ENCODE peak calls at places on chromosomes 7 and 10, in five cellular contexts. S, A, L, N and W are unnamed samples.

GRCh38 chr10:70265032-70265689 is 18.6 kb downstream of the NPFFR1 start:
- DNase-seq in S (no peak), A (no peak), L (no peak), N (no peak), W (no peak)

GRCh38 chr7:157299613-157300405 is 37.0 kb upstream of the DNAJB6 start:
- DNase-seq in S (no peak), A (peak), L (peak), N (peak), W (no peak)

GRCh38 chr10:112915590-112916572 is 34.2 kb upstream of the TCF7L2 start:
- DNase-seq in S (no peak), A (no peak), L (no peak), N (no peak), W (no peak)

GRCh38 chr7:50940621-50941020 is 157.9 kb upstream of the GRB10 start:
- DNase-seq in S (no peak), A (no peak), L (no peak), N (no peak), W (no peak)

GRCh38 chr7:5284304-5285281 is 1.9 kb downstream of the SLC29A4 start:
- DNase-seq in S (peak), A (no peak), L (no peak), N (no peak), W (no peak)

GRCh38 chr7:135857519-135858274 is 109.1 kb upstream of the FAM180A start:
- DNase-seq in S (no peak), A (no peak), L (no peak), N (no peak), W (no peak)

GRCh38 chr10:59176241-59177030 is at the start of gene PHYHIPL:
- DNase-seq in S (no peak), A (no peak), L (no peak), N (no peak), W (peak)

GRCh38 chr7:34091330-34091917 is 186.1 kb downstream of the BMPER start:
- DNase-seq in S (no peak), A (no peak), L (no peak), N (no peak), W (no peak)

GRCh38 chr10:13110908-13111307 is 10.9 kb downstream of the OPTN start:
- DNase-seq in S (no peak), A (no peak), L (no peak), N (no peak), W (no peak)

GRCh38 chr7:103809229-103809994 is 180.0 kb downstream of the RELN start:
- DNase-seq in S (no peak), A (no peak), L (no peak), N (no peak), W (no peak)

GRCh38 chr7:66901941-66902843 is 18.8 kb upstream of the TMEM248 start:
- DNase-seq in S (no peak), A (no peak), L (no peak), N (no peak), W (no peak)

GRCh38 chr7:73891178-73891885 is 30.4 kb downstream of the TMEM270 start:
- DNase-seq in S (no peak), A (no peak), L (no peak), N (no peak), W (no peak)

GRCh38 chr7:35839860-35840854 is 39.3 kb downstream of the SEPTIN7 start:
- DNase-seq in S (no peak), A (no peak), L (no peak), N (no peak), W (no peak)

GRCh38 chr10:59098387-59098786 is 78.1 kb upstream of the PHYHIPL start:
- DNase-seq in S (no peak), A (no peak), L (no peak), N (no peak), W (peak)

GRCh38 chr7:155214328-155214986 is 83.2 kb upstream of the INSIG1 start:
- DNase-seq in S (no peak), A (no peak), L (no peak), N (no peak), W (no peak)